ENCODE peak calls at places on chromosomes 6 and 20, in six cellular contexts. G is dermis blood vessel endothelial cell, Y is T-helper 17 cell, U is kidney tubule cell, A is PC-3, B is HT1080. Q is an unnamed sample.

GRCh38 chr20:34771680-34772081 is 53.8 kb downstream of the NCOA6 start:
- DNase-seq in G (no peak), Y (no peak), U (no peak), A (no peak), B (no peak), Q (no peak)

GRCh38 chr20:48799315-48800105 is 28.3 kb downstream of the PREX1 start:
- DNase-seq in G (no peak), Y (no peak), U (no peak), A (no peak), B (no peak), Q (no peak)

GRCh38 chr6:106525111-106525884 is 104.0 kb downstream of the RTN4IP1 start:
- DNase-seq in G (peak), Y (no peak), U (no peak), A (peak), B (no peak), Q (no peak)

GRCh38 chr6:157631388-157631787 is 191.7 kb upstream of the SNX9 start:
- DNase-seq in G (no peak), Y (no peak), U (no peak), A (no peak), B (no peak), Q (no peak)

GRCh38 chr6:37489697-37490336 is 9.9 kb downstream of the CCDC167 start:
- DNase-seq in G (peak), Y (peak), U (no peak), A (no peak), B (no peak), Q (no peak)

GRCh38 chr6:2102316-2102883 is 143.0 kb downstream of the GMDS start:
- DNase-seq in G (peak), Y (no peak), U (no peak), A (no peak), B (no peak), Q (no peak)

GRCh38 chr6:149936743-149937142 is 5.1 kb upstream of the ULBP2 start:
- DNase-seq in G (no peak), Y (no peak), U (no peak), A (no peak), B (no peak), Q (no peak)

GRCh38 chr20:61932199-61932592 is 133.5 kb downstream of the TAF4 start:
- DNase-seq in G (no peak), Y (no peak), U (no peak), A (no peak), B (no peak), Q (no peak)

GRCh38 chr6:46042355-46042999 is 26.8 kb upstream of the CLIC5 start:
- DNase-seq in G (peak), Y (no peak), U (peak), A (peak), B (peak), Q (peak)

GRCh38 chr6:157669747-157670216 is 153.3 kb upstream of the SNX9 start:
- DNase-seq in G (peak), Y (no peak), U (peak), A (peak), B (peak), Q (peak)

GRCh38 chr20:31560900-31561598 is 44.0 kb upstream of the ID1 start:
- DNase-seq in G (peak), Y (no peak), U (peak), A (peak), B (peak), Q (peak)

GRCh38 chr20:37355252-37356180 is 9.6 kb downstream of the SRC start:
- DNase-seq in G (no peak), Y (no peak), U (no peak), A (no peak), B (no peak), Q (no peak)

GRCh38 chr20:32743237-32744112 is at the start of gene COMMD7:
- DNase-seq in G (peak), Y (peak), U (peak), A (peak), B (peak), Q (peak)

GRCh38 chr20:17889226-17889625 is 79.4 kb downstream of the SNX5 start:
- DNase-seq in G (peak), Y (no peak), U (no peak), A (peak), B (peak), Q (no peak)

GRCh38 chr6:107576852-107577251 is 86.9 kb downstream of the SOBP start:
- DNase-seq in G (peak), Y (no peak), U (peak), A (peak), B (peak), Q (peak)

GRCh38 chr6:112690497-112691202 is 343.5 kb downstream of the RFPL4B start:
- DNase-seq in G (no peak), Y (no peak), U (no peak), A (peak), B (no peak), Q (peak)